ENCODE peak calls at places on chromosome 22, in eight cellular contexts. One of them, this sample, is unnamed.

GRCh38 chr22:44172370-44173108 is 8.2 kb upstream of the PARVG start:
- DNase-seq in NCI-H1092: no peak
- DNase-seq in ovary: no peak
- DNase-seq in SK-N-MC: no peak
- DNase-seq in ACHN: no peak
- DNase-seq in GM19239: peak
- DNase-seq in Ammon's horn: peak
- DNase-seq in NCI-H748 treated with DMSO at 0.1 percent for 48 hours: peak
- DNase-seq in this sample: no peak

GRCh38 chr22:41482319-41482935 is 13.5 kb downstream of the ACO2 start:
- DNase-seq in SK-N-MC: no peak
- DNase-seq in Ammon's horn: no peak
- DNase-seq in NCI-H748 treated with DMSO at 0.1 percent for 48 hours: no peak
- DNase-seq in GM19239: no peak
- DNase-seq in ovary: no peak
- DNase-seq in ACHN: no peak
- DNase-seq in NCI-H1092: no peak
- DNase-seq in this sample: no peak

GRCh38 chr22:19473578-19473977 is 5.4 kb downstream of the UFD1 start:
- DNase-seq in NCI-H1092: no peak
- DNase-seq in ovary: no peak
- DNase-seq in ACHN: no peak
- DNase-seq in SK-N-MC: no peak
- DNase-seq in GM19239: no peak
- DNase-seq in NCI-H748 treated with DMSO at 0.1 percent for 48 hours: no peak
- DNase-seq in Ammon's horn: no peak
- DNase-seq in this sample: no peak

GRCh38 chr22:21936151-21936778 is 16.4 kb downstream of the PPM1F start:
- DNase-seq in ACHN: no peak
- DNase-seq in NCI-H748 treated with DMSO at 0.1 percent for 48 hours: no peak
- DNase-seq in NCI-H1092: no peak
- DNase-seq in GM19239: no peak
- DNase-seq in ovary: no peak
- DNase-seq in SK-N-MC: no peak
- DNase-seq in Ammon's horn: peak
- DNase-seq in this sample: no peak

GRCh38 chr22:17861909-17862308 is 87.6 kb upstream of the BID start:
- DNase-seq in NCI-H748 treated with DMSO at 0.1 percent for 48 hours: no peak
- DNase-seq in ACHN: no peak
- DNase-seq in GM19239: no peak
- DNase-seq in ovary: no peak
- DNase-seq in SK-N-MC: no peak
- DNase-seq in Ammon's horn: no peak
- DNase-seq in NCI-H1092: no peak
- DNase-seq in this sample: no peak

GRCh38 chr22:39724390-39724789 is 153.8 kb downstream of the CACNA1I start:
- DNase-seq in ACHN: no peak
- DNase-seq in Ammon's horn: no peak
- DNase-seq in GM19239: no peak
- DNase-seq in NCI-H748 treated with DMSO at 0.1 percent for 48 hours: no peak
- DNase-seq in SK-N-MC: no peak
- DNase-seq in ovary: no peak
- DNase-seq in NCI-H1092: no peak
- DNase-seq in this sample: no peak

GRCh38 chr22:19582033-19582693 is 58.0 kb upstream of the CLDN5 start:
- DNase-seq in NCI-H748 treated with DMSO at 0.1 percent for 48 hours: no peak
- DNase-seq in GM19239: no peak
- DNase-seq in NCI-H1092: no peak
- DNase-seq in Ammon's horn: no peak
- DNase-seq in SK-N-MC: no peak
- DNase-seq in ovary: no peak
- DNase-seq in ACHN: no peak
- DNase-seq in this sample: no peak

GRCh38 chr22:40121463-40121862 is 56.3 kb upstream of the TNRC6B start:
- DNase-seq in ovary: no peak
- DNase-seq in NCI-H748 treated with DMSO at 0.1 percent for 48 hours: no peak
- DNase-seq in Ammon's horn: peak
- DNase-seq in SK-N-MC: no peak
- DNase-seq in NCI-H1092: no peak
- DNase-seq in ACHN: no peak
- DNase-seq in GM19239: no peak
- DNase-seq in this sample: no peak

GRCh38 chr22:30866811-30867271 is 101.7 kb downstream of the MORC2 start:
- DNase-seq in Ammon's horn: no peak
- DNase-seq in SK-N-MC: no peak
- DNase-seq in ACHN: no peak
- DNase-seq in ovary: no peak
- DNase-seq in GM19239: no peak
- DNase-seq in NCI-H1092: no peak
- DNase-seq in NCI-H748 treated with DMSO at 0.1 percent for 48 hours: no peak
- DNase-seq in this sample: no peak

GRCh38 chr22:27918351-27919221 is 470 bp downstream of the PITPNB start:
- DNase-seq in NCI-H1092: peak
- DNase-seq in NCI-H748 treated with DMSO at 0.1 percent for 48 hours: no peak
- DNase-seq in Ammon's horn: peak
- DNase-seq in ovary: peak
- DNase-seq in GM19239: peak
- DNase-seq in SK-N-MC: no peak
- DNase-seq in ACHN: peak
- DNase-seq in this sample: no peak

GRCh38 chr22:18100781-18101180 is 9.8 kb upstream of the TUBA8 start:
- DNase-seq in Ammon's horn: no peak
- DNase-seq in ovary: no peak
- DNase-seq in GM19239: no peak
- DNase-seq in SK-N-MC: no peak
- DNase-seq in NCI-H1092: no peak
- DNase-seq in ACHN: no peak
- DNase-seq in NCI-H748 treated with DMSO at 0.1 percent for 48 hours: no peak
- DNase-seq in this sample: no peak

GRCh38 chr22:30325724-30326703 is 727 bp downstream of the TBC1D10A start:
- DNase-seq in SK-N-MC: no peak
- DNase-seq in GM19239: no peak
- DNase-seq in NCI-H1092: no peak
- DNase-seq in ovary: peak
- DNase-seq in Ammon's horn: no peak
- DNase-seq in ACHN: no peak
- DNase-seq in NCI-H748 treated with DMSO at 0.1 percent for 48 hours: no peak
- DNase-seq in this sample: no peak

GRCh38 chr22:50403701-50404101 is 60.6 kb downstream of the PPP6R2 start:
- DNase-seq in GM19239: no peak
- DNase-seq in Ammon's horn: peak
- DNase-seq in SK-N-MC: no peak
- DNase-seq in NCI-H748 treated with DMSO at 0.1 percent for 48 hours: no peak
- DNase-seq in ACHN: no peak
- DNase-seq in ovary: peak
- DNase-seq in NCI-H1092: peak
- DNase-seq in this sample: no peak

GRCh38 chr22:49825944-49826602 is 1.6 kb downstream of the BRD1 start:
- DNase-seq in NCI-H748 treated with DMSO at 0.1 percent for 48 hours: no peak
- DNase-seq in GM19239: no peak
- DNase-seq in Ammon's horn: no peak
- DNase-seq in NCI-H1092: no peak
- DNase-seq in ovary: no peak
- DNase-seq in ACHN: peak
- DNase-seq in SK-N-MC: no peak
- DNase-seq in this sample: no peak

GRCh38 chr22:41181349-41182241 is 23.5 kb upstream of the L3MBTL2 start:
- DNase-seq in NCI-H1092: no peak
- DNase-seq in SK-N-MC: no peak
- DNase-seq in Ammon's horn: no peak
- DNase-seq in GM19239: no peak
- DNase-seq in NCI-H748 treated with DMSO at 0.1 percent for 48 hours: no peak
- DNase-seq in ACHN: peak
- DNase-seq in ovary: no peak
- DNase-seq in this sample: peak

GRCh38 chr22:22712092-22712658 is 67.8 kb downstream of the GGTLC2 start:
- DNase-seq in ovary: no peak
- DNase-seq in SK-N-MC: no peak
- DNase-seq in Ammon's horn: no peak
- DNase-seq in ACHN: no peak
- DNase-seq in NCI-H1092: no peak
- DNase-seq in NCI-H748 treated with DMSO at 0.1 percent for 48 hours: no peak
- DNase-seq in GM19239: no peak
- DNase-seq in this sample: no peak

GRCh38 chr22:25148149-25148691 is 51.4 kb upstream of the CRYBB3 start:
- DNase-seq in ovary: no peak
- DNase-seq in SK-N-MC: no peak
- DNase-seq in GM19239: no peak
- DNase-seq in Ammon's horn: no peak
- DNase-seq in NCI-H748 treated with DMSO at 0.1 percent for 48 hours: no peak
- DNase-seq in ACHN: no peak
- DNase-seq in NCI-H1092: no peak
- DNase-seq in this sample: no peak

GRCh38 chr22:29989446-29989845 is 90.8 kb upstream of the HORMAD2 start:
- DNase-seq in ACHN: no peak
- DNase-seq in Ammon's horn: no peak
- DNase-seq in NCI-H748 treated with DMSO at 0.1 percent for 48 hours: no peak
- DNase-seq in SK-N-MC: no peak
- DNase-seq in ovary: no peak
- DNase-seq in GM19239: no peak
- DNase-seq in NCI-H1092: no peak
- DNase-seq in this sample: no peak

GRCh38 chr22:17266261-17266971 is 47.2 kb upstream of the ADA2 start:
- DNase-seq in GM19239: peak
- DNase-seq in SK-N-MC: peak
- DNase-seq in NCI-H1092: peak
- DNase-seq in ACHN: no peak
- DNase-seq in ovary: no peak
- DNase-seq in Ammon's horn: peak
- DNase-seq in NCI-H748 treated with DMSO at 0.1 percent for 48 hours: peak
- DNase-seq in this sample: no peak

GRCh38 chr22:28873183-28873964 is 10.0 kb upstream of the ZNRF3 start:
- DNase-seq in ovary: no peak
- DNase-seq in NCI-H748 treated with DMSO at 0.1 percent for 48 hours: no peak
- DNase-seq in NCI-H1092: no peak
- DNase-seq in GM19239: no peak
- DNase-seq in ACHN: no peak
- DNase-seq in Ammon's horn: no peak
- DNase-seq in SK-N-MC: no peak
- DNase-seq in this sample: no peak

GRCh38 chr22:39185601-39186012 is 33.1 kb upstream of the CBX7 start:
- DNase-seq in NCI-H1092: no peak
- DNase-seq in NCI-H748 treated with DMSO at 0.1 percent for 48 hours: no peak
- DNase-seq in GM19239: no peak
- DNase-seq in ACHN: no peak
- DNase-seq in ovary: no peak
- DNase-seq in SK-N-MC: no peak
- DNase-seq in Ammon's horn: peak
- DNase-seq in this sample: peak

GRCh38 chr22:48494968-48495750 is 1332.5 kb downstream of the BRD1 start:
- DNase-seq in NCI-H748 treated with DMSO at 0.1 percent for 48 hours: no peak
- DNase-seq in ovary: peak
- DNase-seq in GM19239: no peak
- DNase-seq in NCI-H1092: no peak
- DNase-seq in ACHN: no peak
- DNase-seq in SK-N-MC: no peak
- DNase-seq in Ammon's horn: no peak
- DNase-seq in this sample: no peak

GRCh38 chr22:31615940-31616314 is 46.1 kb downstream of the PISD start:
- DNase-seq in ovary: no peak
- DNase-seq in ACHN: no peak
- DNase-seq in Ammon's horn: no peak
- DNase-seq in NCI-H1092: no peak
- DNase-seq in SK-N-MC: no peak
- DNase-seq in NCI-H748 treated with DMSO at 0.1 percent for 48 hours: no peak
- DNase-seq in GM19239: no peak
- DNase-seq in this sample: no peak

GRCh38 chr22:36293606-36294292 is 40.8 kb downstream of the APOL1 start:
- DNase-seq in GM19239: no peak
- DNase-seq in NCI-H748 treated with DMSO at 0.1 percent for 48 hours: no peak
- DNase-seq in ovary: no peak
- DNase-seq in Ammon's horn: no peak
- DNase-seq in ACHN: no peak
- DNase-seq in NCI-H1092: no peak
- DNase-seq in SK-N-MC: no peak
- DNase-seq in this sample: no peak

GRCh38 chr22:35411112-35411511 is 11.2 kb downstream of the MCM5 start:
- DNase-seq in SK-N-MC: no peak
- DNase-seq in ovary: no peak
- DNase-seq in NCI-H748 treated with DMSO at 0.1 percent for 48 hours: no peak
- DNase-seq in GM19239: peak
- DNase-seq in Ammon's horn: no peak
- DNase-seq in NCI-H1092: no peak
- DNase-seq in ACHN: no peak
- DNase-seq in this sample: no peak

GRCh38 chr22:22667966-22668880 is 23.8 kb downstream of the GGTLC2 start:
- DNase-seq in ovary: no peak
- DNase-seq in ACHN: no peak
- DNase-seq in GM19239: no peak
- DNase-seq in SK-N-MC: no peak
- DNase-seq in Ammon's horn: no peak
- DNase-seq in NCI-H748 treated with DMSO at 0.1 percent for 48 hours: no peak
- DNase-seq in NCI-H1092: no peak
- DNase-seq in this sample: no peak

GRCh38 chr22:35589071-35589735 is 27.9 kb downstream of the MB start:
- DNase-seq in ACHN: peak
- DNase-seq in SK-N-MC: no peak
- DNase-seq in NCI-H1092: no peak
- DNase-seq in NCI-H748 treated with DMSO at 0.1 percent for 48 hours: no peak
- DNase-seq in GM19239: no peak
- DNase-seq in Ammon's horn: no peak
- DNase-seq in ovary: no peak
- DNase-seq in this sample: peak

GRCh38 chr22:26362471-26362870 is 66.6 kb upstream of the ASPHD2 start:
- DNase-seq in ovary: no peak
- DNase-seq in GM19239: no peak
- DNase-seq in NCI-H748 treated with DMSO at 0.1 percent for 48 hours: no peak
- DNase-seq in NCI-H1092: no peak
- DNase-seq in ACHN: peak
- DNase-seq in SK-N-MC: no peak
- DNase-seq in Ammon's horn: no peak
- DNase-seq in this sample: no peak

GRCh38 chr22:32852346-32853251 is 51.1 kb downstream of the TIMP3 start:
- DNase-seq in ACHN: no peak
- DNase-seq in Ammon's horn: no peak
- DNase-seq in ovary: peak
- DNase-seq in NCI-H1092: no peak
- DNase-seq in NCI-H748 treated with DMSO at 0.1 percent for 48 hours: no peak
- DNase-seq in SK-N-MC: no peak
- DNase-seq in GM19239: no peak
- DNase-seq in this sample: no peak

GRCh38 chr22:44878483-44879300 is 126.3 kb downstream of the ARHGAP8 start:
- DNase-seq in GM19239: no peak
- DNase-seq in ACHN: no peak
- DNase-seq in Ammon's horn: no peak
- DNase-seq in ovary: no peak
- DNase-seq in NCI-H1092: no peak
- DNase-seq in SK-N-MC: no peak
- DNase-seq in NCI-H748 treated with DMSO at 0.1 percent for 48 hours: no peak
- DNase-seq in this sample: no peak

GRCh38 chr22:49667236-49667635 is 160.4 kb downstream of the BRD1 start:
- DNase-seq in GM19239: peak
- DNase-seq in NCI-H748 treated with DMSO at 0.1 percent for 48 hours: no peak
- DNase-seq in Ammon's horn: no peak
- DNase-seq in ACHN: no peak
- DNase-seq in SK-N-MC: peak
- DNase-seq in NCI-H1092: no peak
- DNase-seq in ovary: peak
- DNase-seq in this sample: no peak

GRCh38 chr22:49783926-49784629 is 43.6 kb downstream of the BRD1 start:
- DNase-seq in ACHN: no peak
- DNase-seq in GM19239: no peak
- DNase-seq in Ammon's horn: no peak
- DNase-seq in NCI-H1092: no peak
- DNase-seq in ovary: peak
- DNase-seq in SK-N-MC: no peak
- DNase-seq in NCI-H748 treated with DMSO at 0.1 percent for 48 hours: no peak
- DNase-seq in this sample: no peak

GRCh38 chr22:23305321-23305910 is 125.1 kb downstream of the BCR start:
- DNase-seq in NCI-H1092: no peak
- DNase-seq in Ammon's horn: no peak
- DNase-seq in GM19239: no peak
- DNase-seq in SK-N-MC: no peak
- DNase-seq in ACHN: peak
- DNase-seq in ovary: peak
- DNase-seq in NCI-H748 treated with DMSO at 0.1 percent for 48 hours: no peak
- DNase-seq in this sample: no peak

GRCh38 chr22:39314251-39314971 is 5.0 kb downstream of the RPL3 start:
- DNase-seq in SK-N-MC: no peak
- DNase-seq in Ammon's horn: no peak
- DNase-seq in NCI-H748 treated with DMSO at 0.1 percent for 48 hours: no peak
- DNase-seq in GM19239: no peak
- DNase-seq in ACHN: no peak
- DNase-seq in NCI-H1092: no peak
- DNase-seq in ovary: no peak
- DNase-seq in this sample: no peak